ENCODE peak calls at places on chromosomes 3 and 15, in ten cellular contexts. One of them, this sample, is unnamed.

GRCh38 chr15:100284701-100285100 is 57.1 kb downstream of the ADAMTS17 start:
- DNase-seq in body of pancreas: peak; percentile 75
- DNase-seq in ovary: peak; percentile 86
- DNase-seq in adrenal gland: no peak
- DNase-seq in Peyer's patch: no peak
- DNase-seq in HCT116: no peak
- DNase-seq in breast epithelium: peak; percentile 77
- DNase-seq in esophagus squamous epithelium: no peak
- DNase-seq in thyroid gland: peak; percentile 37
- DNase-seq in heart left ventricle: peak; percentile 62
- DNase-seq in this sample: peak; percentile 93

GRCh38 chr3:69189487-69189886 is 67.1 kb upstream of the LMOD3 start:
- DNase-seq in breast epithelium: no peak
- DNase-seq in heart left ventricle: no peak
- DNase-seq in ovary: no peak
- DNase-seq in Peyer's patch: no peak
- DNase-seq in esophagus squamous epithelium: no peak
- DNase-seq in HCT116: no peak
- DNase-seq in body of pancreas: no peak
- DNase-seq in adrenal gland: no peak
- DNase-seq in thyroid gland: no peak
- DNase-seq in this sample: no peak

GRCh38 chr3:101081990-101082389 is 88.8 kb upstream of the ABI3BP start:
- DNase-seq in HCT116: no peak
- DNase-seq in esophagus squamous epithelium: no peak
- DNase-seq in heart left ventricle: no peak
- DNase-seq in adrenal gland: no peak
- DNase-seq in breast epithelium: no peak
- DNase-seq in Peyer's patch: no peak
- DNase-seq in ovary: no peak
- DNase-seq in thyroid gland: no peak
- DNase-seq in body of pancreas: no peak
- DNase-seq in this sample: no peak

GRCh38 chr3:50227390-50228183 is 8.4 kb upstream of the GNAI2 start:
- DNase-seq in esophagus squamous epithelium: peak; percentile 79
- DNase-seq in thyroid gland: peak; percentile 97
- DNase-seq in Peyer's patch: peak; percentile 93
- DNase-seq in heart left ventricle: peak; percentile 92
- DNase-seq in ovary: peak; percentile 93
- DNase-seq in body of pancreas: peak; percentile 95
- DNase-seq in breast epithelium: peak; percentile 94
- DNase-seq in HCT116: peak; percentile 95
- DNase-seq in adrenal gland: peak; percentile 87
- DNase-seq in this sample: peak; percentile 94

GRCh38 chr15:68418611-68419161 is 13.3 kb downstream of the ITGA11 start:
- DNase-seq in heart left ventricle: peak; percentile 16
- DNase-seq in esophagus squamous epithelium: no peak
- DNase-seq in ovary: no peak
- DNase-seq in adrenal gland: no peak
- DNase-seq in thyroid gland: no peak
- DNase-seq in HCT116: no peak
- DNase-seq in body of pancreas: no peak
- DNase-seq in Peyer's patch: no peak
- DNase-seq in breast epithelium: peak; percentile 19
- DNase-seq in this sample: no peak

GRCh38 chr3:171402281-171402680 is 57.9 kb downstream of the TNIK start:
- DNase-seq in thyroid gland: no peak
- DNase-seq in esophagus squamous epithelium: no peak
- DNase-seq in HCT116: no peak
- DNase-seq in ovary: no peak
- DNase-seq in body of pancreas: no peak
- DNase-seq in heart left ventricle: no peak
- DNase-seq in Peyer's patch: no peak
- DNase-seq in adrenal gland: no peak
- DNase-seq in breast epithelium: no peak
- DNase-seq in this sample: no peak

GRCh38 chr15:75817151-75817935 is 25.9 kb upstream of the UBE2Q2 start:
- DNase-seq in breast epithelium: no peak
- DNase-seq in HCT116: no peak
- DNase-seq in heart left ventricle: no peak
- DNase-seq in thyroid gland: no peak
- DNase-seq in body of pancreas: no peak
- DNase-seq in Peyer's patch: no peak
- DNase-seq in ovary: no peak
- DNase-seq in esophagus squamous epithelium: no peak
- DNase-seq in adrenal gland: no peak
- DNase-seq in this sample: no peak

GRCh38 chr3:69304396-69304795 is 81.5 kb downstream of the FRMD4B start:
- DNase-seq in body of pancreas: no peak
- DNase-seq in adrenal gland: no peak
- DNase-seq in ovary: no peak
- DNase-seq in thyroid gland: no peak
- DNase-seq in HCT116: no peak
- DNase-seq in Peyer's patch: no peak
- DNase-seq in heart left ventricle: no peak
- DNase-seq in esophagus squamous epithelium: no peak
- DNase-seq in breast epithelium: no peak
- DNase-seq in this sample: no peak

GRCh38 chr3:100783619-100784018 is 74.3 kb downstream of the TFG start:
- DNase-seq in esophagus squamous epithelium: no peak
- DNase-seq in heart left ventricle: no peak
- DNase-seq in Peyer's patch: no peak
- DNase-seq in thyroid gland: no peak
- DNase-seq in breast epithelium: no peak
- DNase-seq in HCT116: no peak
- DNase-seq in adrenal gland: no peak
- DNase-seq in ovary: no peak
- DNase-seq in body of pancreas: no peak
- DNase-seq in this sample: no peak

GRCh38 chr3:64341355-64341754 is 116.1 kb upstream of the PRICKLE2 start:
- DNase-seq in Peyer's patch: no peak
- DNase-seq in HCT116: no peak
- DNase-seq in esophagus squamous epithelium: no peak
- DNase-seq in breast epithelium: no peak
- DNase-seq in ovary: no peak
- DNase-seq in adrenal gland: no peak
- DNase-seq in thyroid gland: no peak
- DNase-seq in heart left ventricle: no peak
- DNase-seq in body of pancreas: no peak
- DNase-seq in this sample: no peak

DNA sequence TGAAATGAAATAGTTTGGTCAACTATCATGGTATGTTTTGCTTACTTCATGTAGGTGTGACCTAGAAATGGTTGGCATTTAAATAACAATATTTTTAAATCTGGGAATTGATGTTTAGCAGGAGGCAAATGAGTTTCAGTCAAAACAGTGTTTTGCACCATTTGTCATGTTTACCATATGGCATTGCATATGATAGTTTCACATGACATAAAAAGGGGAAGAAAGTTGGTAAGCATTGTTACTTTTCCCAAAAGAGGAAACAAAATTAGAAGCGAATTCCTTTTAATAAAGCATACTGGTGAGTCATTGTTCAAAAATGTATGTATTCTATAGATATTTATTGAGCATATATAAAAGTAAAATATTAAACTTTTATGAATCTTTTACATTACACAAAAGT is 2.3 kb downstream of the RNF13 start:
- DNase-seq in HCT116: no peak
- DNase-seq in Peyer's patch: no peak
- DNase-seq in breast epithelium: no peak
- DNase-seq in adrenal gland: no peak
- DNase-seq in thyroid gland: no peak
- DNase-seq in body of pancreas: no peak
- DNase-seq in heart left ventricle: no peak
- DNase-seq in esophagus squamous epithelium: no peak
- DNase-seq in ovary: no peak
- DNase-seq in this sample: no peak
- H3K4me3 ChIP-seq in HCT116: no peak overlapping the region
- H3K4me3 ChIP-seq in Peyer's patch: no peak overlapping the region
- H3K4me3 ChIP-seq in breast epithelium: no peak overlapping the region
- H3K4me3 ChIP-seq in adrenal gland: peak overlapping the region; percentile 74
- H3K4me3 ChIP-seq in thyroid gland: no peak overlapping the region
- H3K4me3 ChIP-seq in body of pancreas: no peak overlapping the region
- H3K4me3 ChIP-seq in heart left ventricle: no peak overlapping the region
- H3K4me3 ChIP-seq in esophagus squamous epithelium: peak overlapping the region; percentile 79
- H3K4me3 ChIP-seq in ovary: no peak overlapping the region
- H3K4me3 ChIP-seq in this sample: no peak overlapping the region

DNA sequence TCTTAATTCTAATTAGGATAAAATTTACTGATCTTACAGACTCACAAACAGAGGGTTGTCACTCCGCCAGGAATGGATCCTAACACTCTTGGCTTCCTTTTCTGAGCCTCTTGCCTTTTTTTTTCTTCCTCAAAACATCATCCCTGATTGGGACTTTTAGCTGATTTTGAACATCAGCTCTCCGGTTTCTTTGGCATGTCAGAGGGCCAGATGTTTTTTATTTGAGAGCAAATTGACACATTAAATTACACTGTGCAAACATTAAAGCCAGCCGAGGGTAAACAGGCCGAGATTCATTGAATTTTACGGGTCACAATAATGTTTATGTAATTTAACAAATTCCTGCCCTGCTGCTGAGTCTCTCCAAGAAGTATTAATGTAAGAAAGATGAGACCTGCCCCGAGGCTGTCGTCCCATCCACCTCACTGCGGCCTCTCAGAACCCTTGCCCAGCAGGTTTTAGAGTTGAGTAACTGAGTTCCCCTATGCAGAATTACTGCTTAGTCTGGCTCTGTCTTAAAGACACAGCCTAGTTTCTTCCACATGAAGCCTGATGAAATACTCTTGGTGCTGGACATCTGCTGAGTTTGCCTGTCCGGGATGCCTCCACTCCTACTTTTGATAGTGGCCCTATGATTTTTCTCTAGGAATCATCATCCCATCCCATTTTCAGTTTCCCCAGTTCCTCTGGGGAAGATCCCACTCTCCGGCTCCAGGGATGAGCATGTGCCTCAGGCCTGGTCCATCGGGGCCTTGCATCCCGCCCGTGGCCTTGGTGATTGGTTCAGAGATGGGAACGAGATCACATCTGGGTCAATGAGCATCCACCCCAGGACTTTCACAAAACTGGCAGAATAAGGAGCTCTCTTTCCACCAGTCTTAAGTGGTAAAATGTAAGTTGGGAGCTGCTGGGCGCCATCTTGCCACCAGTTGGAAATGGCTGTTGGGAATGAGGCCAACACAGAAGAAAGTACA is 226.6 kb upstream of the TLE3 start:
- DNase-seq in thyroid gland: no peak
- DNase-seq in ovary: no peak
- DNase-seq in body of pancreas: no peak
- DNase-seq in Peyer's patch: no peak
- DNase-seq in heart left ventricle: no peak
- DNase-seq in esophagus squamous epithelium: no peak
- DNase-seq in breast epithelium: peak; percentile 82
- DNase-seq in HCT116: no peak
- DNase-seq in adrenal gland: no peak
- DNase-seq in this sample: no peak
- H3K4me1 ChIP-seq in thyroid gland: peaks cover 56% of the 10 kb centered on the region
- H3K4me1 ChIP-seq in ovary: peaks cover 15% of the 10 kb centered on the region
- H3K4me1 ChIP-seq in body of pancreas: peaks cover 3% of the 10 kb centered on the region
- H3K4me1 ChIP-seq in Peyer's patch: peaks cover 14% of the 10 kb centered on the region
- H3K4me1 ChIP-seq in heart left ventricle: peaks cover 10% of the 10 kb centered on the region
- H3K4me1 ChIP-seq in esophagus squamous epithelium: peaks cover 20% of the 10 kb centered on the region
- H3K4me1 ChIP-seq in breast epithelium: peaks cover 20% of the 10 kb centered on the region
- H3K4me1 ChIP-seq in HCT116: no peaks in the 10 kb centered on the region
- H3K4me1 ChIP-seq in adrenal gland: peaks cover 59% of the 10 kb centered on the region
- H3K4me1 ChIP-seq in this sample: peaks cover 6% of the 10 kb centered on the region

GRCh38 chr3:12966847-12967750 is 106.1 kb downstream of the IQSEC1 start:
- DNase-seq in breast epithelium: no peak
- DNase-seq in heart left ventricle: no peak
- DNase-seq in body of pancreas: peak; percentile 45
- DNase-seq in esophagus squamous epithelium: no peak
- DNase-seq in HCT116: no peak
- DNase-seq in thyroid gland: peak; percentile 23
- DNase-seq in ovary: peak; percentile 46
- DNase-seq in Peyer's patch: no peak
- DNase-seq in adrenal gland: peak; percentile 45
- DNase-seq in this sample: no peak

GRCh38 chr3:12969487-12969886 is 103.7 kb downstream of the IQSEC1 start:
- DNase-seq in HCT116: no peak
- DNase-seq in breast epithelium: no peak
- DNase-seq in adrenal gland: no peak
- DNase-seq in heart left ventricle: no peak
- DNase-seq in ovary: no peak
- DNase-seq in thyroid gland: no peak
- DNase-seq in body of pancreas: no peak
- DNase-seq in Peyer's patch: no peak
- DNase-seq in esophagus squamous epithelium: no peak
- DNase-seq in this sample: no peak

GRCh38 chr3:12965999-12966846 is 107.0 kb downstream of the IQSEC1 start:
- DNase-seq in esophagus squamous epithelium: no peak
- DNase-seq in Peyer's patch: no peak
- DNase-seq in thyroid gland: no peak
- DNase-seq in HCT116: no peak
- DNase-seq in ovary: no peak
- DNase-seq in breast epithelium: no peak
- DNase-seq in body of pancreas: no peak
- DNase-seq in adrenal gland: no peak
- DNase-seq in heart left ventricle: no peak
- DNase-seq in this sample: no peak

GRCh38 chr3:12968541-12968940 is 104.7 kb downstream of the IQSEC1 start:
- DNase-seq in adrenal gland: no peak
- DNase-seq in HCT116: no peak
- DNase-seq in ovary: no peak
- DNase-seq in thyroid gland: no peak
- DNase-seq in esophagus squamous epithelium: no peak
- DNase-seq in body of pancreas: no peak
- DNase-seq in Peyer's patch: no peak
- DNase-seq in heart left ventricle: no peak
- DNase-seq in breast epithelium: no peak
- DNase-seq in this sample: no peak

DNA sequence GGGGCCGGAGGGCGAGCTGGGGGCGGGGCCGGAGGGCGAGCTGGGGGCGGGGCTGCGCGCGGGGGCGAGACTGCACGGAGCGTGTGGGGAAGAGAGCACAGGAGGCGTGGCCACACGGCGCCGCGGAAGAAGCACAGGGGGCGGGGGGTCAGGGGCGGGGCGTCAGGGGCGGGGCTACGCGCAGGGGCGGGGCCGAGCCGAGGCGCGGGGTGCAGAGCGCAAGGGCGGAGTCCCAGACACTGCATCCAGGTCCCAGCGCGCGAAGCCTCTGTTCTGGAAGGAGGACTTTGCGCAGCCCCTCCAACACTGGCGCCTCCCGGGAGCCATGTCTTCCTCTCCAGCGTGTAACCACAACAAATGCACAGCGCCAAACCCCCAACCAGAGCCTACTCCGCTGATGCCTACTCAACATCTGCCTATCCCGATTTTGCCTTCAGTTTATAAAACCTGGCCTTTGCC is 105.4 kb downstream of the IQSEC1 start:
- DNase-seq in thyroid gland: peak; percentile 89
- DNase-seq in esophagus squamous epithelium: peak; percentile 53
- DNase-seq in heart left ventricle: peak; percentile 93
- DNase-seq in Peyer's patch: peak; percentile 90
- DNase-seq in adrenal gland: peak; percentile 91
- DNase-seq in breast epithelium: peak; percentile 88
- DNase-seq in HCT116: peak; percentile 66
- DNase-seq in body of pancreas: peak; percentile 95
- DNase-seq in ovary: peak; percentile 94
- DNase-seq in this sample: peak; percentile 95
- TF ChIP-seq POLR2A in thyroid gland: no peak
- TF ChIP-seq POLR2A in esophagus squamous epithelium: no peak
- TF ChIP-seq POLR2A in heart left ventricle: no peak
- TF ChIP-seq POLR2A in Peyer's patch: no peak
- TF ChIP-seq POLR2A in adrenal gland: no peak
- TF ChIP-seq POLR2A in breast epithelium: no peak
- TF ChIP-seq POLR2A in HCT116: peak; percentile 34
- TF ChIP-seq POLR2A in body of pancreas: no peak
- TF ChIP-seq POLR2A in ovary: no peak
- TF ChIP-seq POLR2A in this sample: no peak

GRCh38 chr15:74785716-74786032 is 3.8 kb downstream of the CSK start:
- DNase-seq in heart left ventricle: no peak
- DNase-seq in body of pancreas: no peak
- DNase-seq in adrenal gland: no peak
- DNase-seq in ovary: no peak
- DNase-seq in esophagus squamous epithelium: no peak
- DNase-seq in thyroid gland: no peak
- DNase-seq in HCT116: no peak
- DNase-seq in Peyer's patch: no peak
- DNase-seq in breast epithelium: no peak
- DNase-seq in this sample: no peak
- H3K4me3 ChIP-seq in heart left ventricle: no peak overlapping the region
- H3K4me3 ChIP-seq in body of pancreas: no peak overlapping the region
- H3K4me3 ChIP-seq in adrenal gland: no peak overlapping the region
- H3K4me3 ChIP-seq in ovary: no peak overlapping the region
- H3K4me3 ChIP-seq in esophagus squamous epithelium: peak overlapping the region; percentile 96
- H3K4me3 ChIP-seq in thyroid gland: no peak overlapping the region
- H3K4me3 ChIP-seq in HCT116: no peak overlapping the region
- H3K4me3 ChIP-seq in Peyer's patch: peak overlapping the region; percentile 92
- H3K4me3 ChIP-seq in breast epithelium: no peak overlapping the region
- H3K4me3 ChIP-seq in this sample: no peak overlapping the region